ENCODE peak calls at places on chromosome 12, in eight cellular contexts. B is AG04450, R is AG10803, J is upper lobe of left lung, T is foreskin fibroblast, E is IMR-90, L is right lobe of liver, N is ovary. M is an unnamed sample.

GRCh38 chr12:108985750-108986149 is 35.1 kb downstream of the SVOP start:
- DNase-seq in B (no peak), R (no peak), J (no peak), T (no peak), E (no peak), L (no peak), N (no peak), M (no peak)

GRCh38 chr12:42741771-42742510 is 152.4 kb upstream of the PRICKLE1 start:
- DNase-seq in B (peak; percentile 48), R (peak; percentile 69), J (no peak), T (peak; percentile 64), E (peak; percentile 84), L (no peak), N (no peak), M (no peak)

GRCh38 chr12:127588224-127588623 is 678.7 kb upstream of the TMEM132C start:
- DNase-seq in B (peak; percentile 51), R (peak; percentile 95), J (no peak), T (peak; percentile 92), E (peak; percentile 90), L (no peak), N (no peak), M (no peak)

GRCh38 chr12:91687052-91688017 is 458.3 kb downstream of the BTG1 start:
- DNase-seq in B (no peak), R (peak; percentile 40), J (no peak), T (no peak), E (no peak), L (no peak), N (no peak), M (no peak)

GRCh38 chr12:100826323-100826722 is 31.7 kb downstream of the ANO4 start:
- DNase-seq in B (peak; percentile 21), R (peak; percentile 52), J (no peak), T (peak; percentile 33), E (peak; percentile 58), L (peak; percentile 32), N (peak; percentile 45), M (no peak)

GRCh38 chr12:64858882-64859281 is 34.4 kb downstream of the TBC1D30 start:
- DNase-seq in B (no peak), R (no peak), J (no peak), T (no peak), E (no peak), L (no peak), N (no peak), M (no peak)

GRCh38 chr12:53695148-53696138 is 19.6 kb upstream of the ATP5MC2 start:
- DNase-seq in B (no peak), R (peak; percentile 66), J (peak; percentile 87), T (peak; percentile 54), E (peak; percentile 55), L (peak; percentile 27), N (no peak), M (no peak)

GRCh38 chr12:52204095-52204930 is 12.5 kb upstream of the KRT80 start:
- DNase-seq in B (peak; percentile 42), R (no peak), J (no peak), T (peak; percentile 44), E (peak; percentile 81), L (peak; percentile 11), N (peak; percentile 5), M (no peak)

GRCh38 chr12:131808744-131809371 is 19.3 kb upstream of the MMP17 start:
- DNase-seq in B (no peak), R (no peak), J (peak; percentile 86), T (no peak), E (no peak), L (no peak), N (no peak), M (no peak)

GRCh38 chr12:32896438-32897275 is at the start of gene PKP2:
- DNase-seq in B (no peak), R (no peak), J (peak; percentile 90), T (no peak), E (no peak), L (peak; percentile 83), N (peak; percentile 53), M (peak; percentile 85)

GRCh38 chr12:85468356-85469157 is 188.5 kb downstream of the ALX1 start:
- DNase-seq in B (peak; percentile 8), R (peak; percentile 56), J (peak; percentile 18), T (peak; percentile 18), E (peak; percentile 68), L (no peak), N (peak; percentile 25), M (no peak)

GRCh38 chr12:106766393-106766826 is 8.1 kb upstream of the RIC8B start:
- DNase-seq in B (no peak), R (no peak), J (peak; percentile 12), T (peak; percentile 13), E (no peak), L (peak; percentile 77), N (peak; percentile 77), M (no peak)

GRCh38 chr12:61854902-61855301 is 405.3 kb upstream of the USP15 start:
- DNase-seq in B (no peak), R (peak; percentile 1), J (no peak), T (no peak), E (no peak), L (no peak), N (no peak), M (no peak)

GRCh38 chr12:26939192-26939832 is 1.0 kb downstream of the FGFR1OP2 start:
- DNase-seq in B (no peak), R (no peak), J (no peak), T (no peak), E (peak; percentile 31), L (no peak), N (no peak), M (no peak)

GRCh38 chr12:114481200-114481535 is 75.2 kb upstream of the TBX5 start:
- DNase-seq in B (no peak), R (no peak), J (no peak), T (no peak), E (no peak), L (no peak), N (no peak), M (no peak)
- TF ChIP-seq CTCF in B (no peak), R (no peak), J (no peak), T (no peak), E (no peak), L (no peak), N (no peak), M (no peak)

DNA sequence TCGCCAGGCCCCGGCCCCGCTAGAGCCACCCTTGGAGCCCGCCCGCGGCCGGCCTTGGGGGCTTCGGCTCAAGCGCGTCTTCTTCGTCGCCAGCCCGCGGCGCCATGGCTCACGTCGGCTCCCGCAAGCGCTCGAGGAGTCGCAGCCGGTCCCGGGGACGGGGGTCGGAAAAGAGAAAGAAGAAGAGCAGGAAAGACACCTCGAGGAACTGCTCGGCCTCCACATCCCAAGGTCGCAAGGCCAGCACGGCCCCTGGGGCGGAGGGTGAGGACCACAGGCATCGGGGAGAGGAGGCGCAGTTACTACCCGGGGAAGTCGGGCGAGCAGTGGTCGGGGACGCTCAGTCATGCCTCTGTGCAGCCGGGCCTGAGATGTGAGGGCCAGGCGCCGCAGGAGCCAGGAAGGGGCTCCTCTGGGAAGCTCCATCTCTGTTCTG is 573 bp downstream of the ARL6IP4 start:
- DNase-seq in B (no peak), R (no peak), J (no peak), T (no peak), E (no peak), L (no peak), N (no peak), M (no peak)
- TF ChIP-seq CTCF in B (no peak), R (no peak), J (no peak), T (no peak), E (no peak), L (no peak), N (no peak), M (no peak)

GRCh38 chr12:51083140-51083833 is at the start of gene CSRNP2:
- DNase-seq in B (peak; percentile 90), R (peak; percentile 95), J (peak; percentile 98), T (peak; percentile 95), E (peak; percentile 93), L (peak; percentile 96), N (peak; percentile 96), M (peak; percentile 98)
- TF ChIP-seq CTCF in B (no peak), R (no peak), J (peak; percentile 29), T (no peak), E (peak; percentile 17), L (no peak), N (no peak), M (no peak)

GRCh38 chr12:24011927-24012326 is 62.5 kb upstream of the SOX5 start:
- DNase-seq in B (no peak), R (no peak), J (no peak), T (no peak), E (no peak), L (no peak), N (no peak), M (no peak)

GRCh38 chr12:24014240-24014639 is 64.8 kb upstream of the SOX5 start:
- DNase-seq in B (no peak), R (no peak), J (no peak), T (no peak), E (no peak), L (no peak), N (no peak), M (no peak)

GRCh38 chr12:24015771-24016170 is 66.3 kb upstream of the SOX5 start:
- DNase-seq in B (no peak), R (no peak), J (no peak), T (no peak), E (no peak), L (no peak), N (no peak), M (no peak)

GRCh38 chr12:24014853-24015590 is 65.6 kb upstream of the SOX5 start:
- DNase-seq in B (no peak), R (no peak), J (no peak), T (no peak), E (no peak), L (no peak), N (no peak), M (no peak)

GRCh38 chr12:24012528-24012927 is 63.1 kb upstream of the SOX5 start:
- DNase-seq in B (no peak), R (no peak), J (no peak), T (no peak), E (peak; percentile 23), L (no peak), N (no peak), M (no peak)
- TF ChIP-seq CTCF in B (peak; percentile 37), R (no peak), J (no peak), T (no peak), E (peak; percentile 42), L (peak; percentile 38), N (no peak), M (no peak)

GRCh38 chr12:81626406-81626805 is 132.7 kb downstream of the PPFIA2 start:
- DNase-seq in B (no peak), R (no peak), J (no peak), T (no peak), E (no peak), L (no peak), N (no peak), M (no peak)

DNA sequence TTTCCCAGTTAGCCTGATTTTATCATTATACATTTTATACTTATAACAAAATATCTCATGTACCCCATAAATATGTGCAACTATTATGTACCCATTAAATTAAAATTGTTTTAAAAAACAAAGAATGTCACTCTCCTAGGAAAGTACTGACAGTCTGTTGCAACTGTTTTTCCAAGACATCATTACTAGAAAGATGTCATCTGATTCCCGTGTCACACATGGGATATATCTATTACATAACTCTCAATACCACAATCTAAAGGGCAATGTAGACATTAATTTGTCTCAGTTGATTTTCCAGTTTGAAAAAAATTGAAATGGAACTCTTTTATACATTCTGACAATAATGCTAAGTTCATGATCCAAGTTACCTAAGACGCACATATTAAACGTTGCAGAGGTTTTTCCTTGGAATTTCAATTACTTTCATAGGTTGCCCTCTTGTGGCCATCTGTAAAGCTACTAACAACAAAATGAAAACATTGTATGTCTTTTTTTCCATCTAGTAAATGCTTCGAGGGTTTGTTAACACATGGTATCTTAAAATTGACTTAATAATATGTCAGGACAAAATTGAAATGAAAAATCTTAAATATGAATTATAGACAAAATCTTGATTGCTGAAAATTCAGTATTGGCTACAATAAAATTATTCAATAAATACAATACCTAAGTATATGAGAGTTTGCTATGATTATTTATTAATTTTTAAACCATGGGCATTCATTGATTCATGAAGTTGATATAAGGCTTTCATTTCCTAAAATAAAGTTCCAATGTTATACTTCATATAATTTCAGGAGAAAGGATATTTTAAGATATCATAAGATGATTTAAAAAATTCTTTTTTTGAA is 131.6 kb downstream of the PPFIA2 start:
- DNase-seq in B (peak; percentile 0), R (peak; percentile 48), J (no peak), T (peak; percentile 1), E (peak; percentile 36), L (no peak), N (no peak), M (no peak)
- TF ChIP-seq CTCF in B (peak; percentile 70), R (peak; percentile 75), J (peak; percentile 55), T (peak; percentile 55), E (peak; percentile 55), L (peak; percentile 64), N (no peak), M (peak; percentile 90)

M was measured in type B pancreatic cell.